ENCODE peak calls at places on chromosomes 3 and 15, in five cellular contexts. B is omental fat pad, H is GM03348, D is endothelial cell, X is EL. E is an unnamed sample.

GRCh38 chr3:169400874-169401273 is 262.6 kb downstream of the MECOM start:
- DNase-seq in H (no peak), X (no peak), D (no peak), B (no peak), E (no peak)

GRCh38 chr3:119628816-119629445 is 31.2 kb downstream of the PLA1A start:
- DNase-seq in H (peak; percentile 44), B (no peak), X (peak; percentile 61), D (no peak), E (peak; percentile 67)

GRCh38 chr3:33787328-33788009 is 11.0 kb upstream of the PDCD6IP start:
- DNase-seq in X (peak; percentile 68), H (peak; percentile 76), B (no peak), D (peak; percentile 52), E (peak; percentile 71)

GRCh38 chr15:92693922-92694331 is 38.4 kb upstream of the FAM174B start:
- DNase-seq in H (no peak), D (peak; percentile 63), X (peak; percentile 13), B (no peak), E (peak; percentile 9)

GRCh38 chr15:61050844-61051569 is 178.1 kb downstream of the RORA start:
- DNase-seq in H (no peak), D (no peak), X (no peak), B (no peak), E (no peak)

GRCh38 chr3:112260563-112260962 is 33.5 kb downstream of the SLC9C1 start:
- DNase-seq in H (no peak), X (no peak), B (no peak), D (no peak), E (no peak)

GRCh38 chr3:155420869-155421486 is 127.5 kb upstream of the STRIT1 start:
- DNase-seq in D (peak; percentile 20), X (no peak), H (no peak), B (no peak), E (no peak)

GRCh38 chr3:32384938-32385337 is 6.7 kb upstream of the CMTM7 start:
- DNase-seq in X (no peak), B (no peak), D (peak; percentile 23), H (no peak), E (no peak)

GRCh38 chr3:157360044-157360443 is 76.6 kb upstream of the PTX3 start:
- DNase-seq in H (peak; percentile 81), X (peak; percentile 94), D (no peak), B (no peak), E (peak; percentile 92)

GRCh38 chr3:99176169-99176964 is 274.9 kb upstream of the DCBLD2 start:
- DNase-seq in B (no peak), X (no peak), D (no peak), H (no peak), E (no peak)

E was measured in AG10803.